ENCODE peak calls at places on chromosomes 1 and 21, in eight cellular contexts. Q is cardiac fibroblast, P is glomerular endothelial cell, R is aorta, N is HCT116, O is IMR-90, Y is dermis microvascular lymphatic vessel endothelial cell, U is ELR. G is an unnamed sample.

GRCh38 chr1:182752077-182752826 is 37.3 kb upstream of the NPL start:
- DNase-seq in Q (peak; percentile 48), P (no peak), R (no peak), N (no peak), O (peak; percentile 62), Y (no peak), U (no peak), G (no peak)

GRCh38 chr1:9338354-9339250 is 45.9 kb downstream of the SPSB1 start:
- DNase-seq in Q (no peak), P (no peak), R (no peak), N (no peak), O (no peak), Y (peak; percentile 70), U (no peak), G (no peak)

GRCh38 chr1:145985502-145986439 is 10.6 kb downstream of the TXNIP start:
- DNase-seq in Q (peak; percentile 75), P (no peak), R (no peak), N (peak; percentile 33), O (peak; percentile 73), Y (no peak), U (peak; percentile 55), G (no peak)

GRCh38 chr1:198165927-198166647 is 9.3 kb downstream of the NEK7 start:
- DNase-seq in Q (no peak), P (no peak), R (no peak), N (no peak), O (no peak), Y (no peak), U (no peak), G (no peak)

GRCh38 chr21:42302292-42302650 is 12.9 kb downstream of the TFF3 start:
- DNase-seq in Q (no peak), P (no peak), R (no peak), N (no peak), O (no peak), Y (no peak), U (no peak), G (no peak)

GRCh38 chr1:25565188-25565591 is 21.8 kb downstream of the LDLRAP1 start:
- DNase-seq in Q (no peak), P (no peak), R (no peak), N (no peak), O (peak; percentile 47), Y (no peak), U (no peak), G (no peak)

GRCh38 chr1:219660666-219661463 is 48.0 kb upstream of the ZC3H11B start:
- DNase-seq in Q (peak; percentile 92), P (peak; percentile 48), R (peak; percentile 96), N (peak; percentile 87), O (peak; percentile 88), Y (peak; percentile 63), U (peak; percentile 72), G (peak; percentile 68)

GRCh38 chr1:56819393-56819899 is at the start of gene FYB2:
- DNase-seq in Q (no peak), P (no peak), R (no peak), N (no peak), O (no peak), Y (no peak), U (no peak), G (no peak)

GRCh38 chr1:41360074-41361027 is 883 bp upstream of the FOXO6 start:
- DNase-seq in Q (no peak), P (no peak), R (peak; percentile 57), N (no peak), O (no peak), Y (no peak), U (peak; percentile 42), G (no peak)

GRCh38 chr1:216531308-216532239 is 108.3 kb upstream of the USH2A start:
- DNase-seq in Q (peak; percentile 39), P (no peak), R (no peak), N (no peak), O (peak; percentile 41), Y (no peak), U (peak; percentile 58), G (no peak)

GRCh38 chr21:40043423-40043822 is 176.2 kb downstream of the PCP4 start:
- DNase-seq in Q (no peak), P (no peak), R (no peak), N (no peak), O (no peak), Y (no peak), U (no peak), G (peak; percentile 5)

GRCh38 chr1:92123868-92124267 is 43.7 kb downstream of the BTBD8 start:
- DNase-seq in Q (peak; percentile 11), P (no peak), R (no peak), N (no peak), O (no peak), Y (peak; percentile 4), U (no peak), G (no peak)

GRCh38 chr1:168360622-168361021 is 79.9 kb downstream of the TBX19 start:
- DNase-seq in Q (no peak), P (no peak), R (no peak), N (no peak), O (no peak), Y (no peak), U (no peak), G (no peak)

GRCh38 chr1:88998716-88999115 is 6.3 kb upstream of the KYAT3 start:
- DNase-seq in Q (peak; percentile 80), P (no peak), R (no peak), N (peak; percentile 49), O (peak; percentile 69), Y (peak; percentile 64), U (peak; percentile 77), G (peak; percentile 88)

GRCh38 chr1:117608758-117609157 is 2.9 kb downstream of the TENT5C start:
- DNase-seq in Q (no peak), P (no peak), R (no peak), N (no peak), O (no peak), Y (no peak), U (no peak), G (no peak)

GRCh38 chr1:90725961-90726715 is 9.0 kb upstream of the BARHL2 start:
- DNase-seq in Q (no peak), P (no peak), R (no peak), N (no peak), O (peak; percentile 1), Y (no peak), U (no peak), G (no peak)

GRCh38 chr1:77876884-77877283 is 11.5 kb upstream of the NEXN start:
- DNase-seq in Q (peak; percentile 74), P (no peak), R (no peak), N (no peak), O (peak; percentile 70), Y (no peak), U (peak; percentile 66), G (no peak)

GRCh38 chr21:45267390-45267760 is 20.3 kb downstream of the POFUT2 start:
- DNase-seq in Q (no peak), P (no peak), R (peak; percentile 56), N (no peak), O (no peak), Y (no peak), U (no peak), G (no peak)

GRCh38 chr1:55478742-55479141 is 263.6 kb upstream of the USP24 start:
- DNase-seq in Q (peak; percentile 69), P (no peak), R (no peak), N (peak; percentile 15), O (peak; percentile 51), Y (peak; percentile 34), U (peak; percentile 63), G (peak; percentile 49)

GRCh38 chr1:44505210-44505993 is 100.3 kb downstream of the RNF220 start:
- DNase-seq in Q (peak; percentile 16), P (no peak), R (no peak), N (no peak), O (no peak), Y (no peak), U (no peak), G (no peak)

GRCh38 chr1:81467433-81467832 is 333.3 kb upstream of the ADGRL2 start:
- DNase-seq in Q (no peak), P (no peak), R (no peak), N (no peak), O (no peak), Y (no peak), U (no peak), G (no peak)

GRCh38 chr1:998905-999796 is 746 bp downstream of the HES4 start:
- DNase-seq in Q (peak; percentile 37), P (no peak), R (peak; percentile 79), N (no peak), O (peak; percentile 41), Y (no peak), U (peak; percentile 51), G (no peak)

G was measured in NAMALWA.